ENCODE peak calls at places on chromosomes 16 and 17, in eight cellular contexts. M is upper lobe of left lung, F is K562, Q is HCT116, S is GM12878, T is Panc1, X is GM23338, O is HepG2. N is an unnamed sample.

GRCh38 chr16:70512456-70512855 is 10.9 kb downstream of the COG4 start:
- ATAC-seq in Q (no peak), X (no peak), M (no peak), T (no peak), F (no peak), S (no peak), O (no peak), N (no peak)

GRCh38 chr16:10839271-10839661 is 20.7 kb upstream of the TVP23A start:
- ATAC-seq in O (no peak), S (no peak), M (no peak), Q (no peak), F (no peak), X (peak), T (no peak), N (no peak)

GRCh38 chr17:38509772-38510423 is 81.6 kb downstream of the ARHGAP23 start:
- ATAC-seq in O (peak), Q (peak), X (peak), T (peak), M (no peak), F (peak), S (peak), N (peak)

GRCh38 chr16:3012828-3013420 is at the start of gene CLDN9:
- ATAC-seq in S (peak), X (peak), F (peak), M (peak), T (peak), O (peak), Q (peak), N (no peak)

GRCh38 chr17:561118-561517 is 153.5 kb downstream of the VPS53 start:
- ATAC-seq in X (no peak), Q (no peak), O (no peak), F (no peak), S (no peak), T (no peak), M (peak), N (no peak)

GRCh38 chr16:70692130-70692470 is 6.2 kb upstream of the MTSS2 start:
- ATAC-seq in X (no peak), S (no peak), F (no peak), M (no peak), O (no peak), Q (no peak), T (no peak), N (no peak)

GRCh38 chr17:28992202-28992601 is 13.6 kb downstream of the SEZ6 start:
- ATAC-seq in X (no peak), Q (no peak), F (no peak), M (no peak), T (peak), O (no peak), S (no peak), N (no peak)

GRCh38 chr17:50352072-50352692 is 6.3 kb downstream of the XYLT2 start:
- ATAC-seq in X (no peak), Q (no peak), F (no peak), S (no peak), T (peak), O (peak), M (no peak), N (no peak)

GRCh38 chr17:40462343-40463121 is 19.3 kb downstream of the IGFBP4 start:
- ATAC-seq in O (no peak), M (no peak), F (no peak), Q (no peak), S (no peak), X (peak), T (no peak), N (no peak)

GRCh38 chr17:9763643-9764042 is 27.7 kb downstream of the DHRS7C start:
- ATAC-seq in O (no peak), F (no peak), Q (no peak), M (no peak), S (no peak), T (no peak), X (no peak), N (peak)

GRCh38 chr17:66897141-66897540 is 62.2 kb downstream of the CACNG5 start:
- ATAC-seq in X (no peak), T (no peak), S (no peak), F (no peak), M (no peak), Q (no peak), O (no peak), N (no peak)

GRCh38 chr17:82443465-82444283 is 6.9 kb downstream of the CYBC1 start:
- ATAC-seq in O (no peak), S (peak), M (no peak), Q (no peak), X (no peak), T (peak), F (no peak), N (no peak)

GRCh38 chr16:46843898-46844642 is 13.1 kb upstream of the C16orf87 start:
- ATAC-seq in X (no peak), S (no peak), T (no peak), O (no peak), F (no peak), M (peak), Q (no peak), N (peak)

GRCh38 chr17:68777243-68777855 is 176.2 kb upstream of the FAM20A start:
- ATAC-seq in S (peak), T (no peak), X (peak), M (no peak), O (peak), Q (peak), F (peak), N (peak)

GRCh38 chr17:36468903-36469635 is 17.4 kb upstream of the ZNHIT3 start:
- ATAC-seq in X (no peak), T (no peak), M (no peak), F (no peak), O (no peak), S (no peak), Q (no peak), N (no peak)

GRCh38 chr16:68382296-68382718 is 66.0 kb downstream of the SMPD3 start:
- ATAC-seq in M (no peak), T (peak), Q (peak), F (peak), X (peak), S (peak), O (peak), N (no peak)

GRCh38 chr16:89067677-89068076 is 26.0 kb upstream of the ACSF3 start:
- ATAC-seq in S (peak), T (no peak), X (no peak), M (no peak), Q (no peak), F (no peak), O (no peak), N (no peak)

GRCh38 chr17:31508310-31509094 is 117.0 kb downstream of the RAB11FIP4 start:
- ATAC-seq in Q (peak), S (peak), F (peak), O (peak), M (peak), X (peak), T (peak), N (no peak)

DNA sequence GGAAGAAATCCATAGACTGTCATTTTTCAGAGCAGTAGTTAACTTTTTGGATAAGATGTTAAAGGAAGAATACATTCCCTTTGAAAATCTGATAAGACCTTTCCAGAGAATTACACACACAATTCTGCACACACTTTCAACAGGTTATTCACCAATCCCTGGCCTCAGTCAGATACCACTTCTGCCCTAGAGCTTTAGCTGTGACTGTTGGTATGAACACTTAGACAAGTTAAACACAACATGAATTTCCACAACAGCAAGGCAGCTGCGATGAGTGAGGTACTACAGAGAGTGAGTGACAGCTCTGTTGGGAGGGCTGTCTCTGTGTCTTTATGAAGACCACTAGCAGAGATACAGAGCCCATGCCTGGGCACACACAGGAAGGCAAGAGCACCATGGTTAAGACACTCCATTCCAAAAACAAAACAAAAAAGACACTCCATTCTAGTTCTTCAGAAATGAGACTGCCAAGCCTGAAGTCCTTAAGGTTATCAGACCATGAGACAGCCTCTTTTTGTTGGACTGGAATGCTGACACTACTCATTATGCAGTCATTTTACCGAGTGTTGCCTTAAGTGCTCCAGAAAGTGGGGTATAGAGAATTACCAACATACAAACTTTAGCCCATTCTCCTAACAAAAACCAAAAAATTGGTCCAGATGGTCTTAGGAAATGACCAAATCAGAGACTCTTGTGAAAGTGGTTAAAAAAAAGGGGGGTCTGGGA is 42.4 kb downstream of the TOM1L2 start:
- ATAC-seq in T (no peak), S (no peak), O (no peak), Q (no peak), M (peak), X (no peak), F (peak), N (no peak)
- H3K4me3 ChIP-seq in T (no peak), S (no peak), O (no peak), Q (no peak), M (no peak), X (no peak), F (no peak), N (no peak)

GRCh38 chr16:57244767-57245471 is at the start of gene ARL2BP:
- ATAC-seq in T (peak), F (peak), O (peak), S (peak), X (peak), Q (peak), M (peak), N (peak)
- TF ChIP-seq POLR2AphosphoS5 in T (peak), F (peak), O (peak), S (peak), X (peak), Q (peak), M (peak), N (peak)

DNA sequence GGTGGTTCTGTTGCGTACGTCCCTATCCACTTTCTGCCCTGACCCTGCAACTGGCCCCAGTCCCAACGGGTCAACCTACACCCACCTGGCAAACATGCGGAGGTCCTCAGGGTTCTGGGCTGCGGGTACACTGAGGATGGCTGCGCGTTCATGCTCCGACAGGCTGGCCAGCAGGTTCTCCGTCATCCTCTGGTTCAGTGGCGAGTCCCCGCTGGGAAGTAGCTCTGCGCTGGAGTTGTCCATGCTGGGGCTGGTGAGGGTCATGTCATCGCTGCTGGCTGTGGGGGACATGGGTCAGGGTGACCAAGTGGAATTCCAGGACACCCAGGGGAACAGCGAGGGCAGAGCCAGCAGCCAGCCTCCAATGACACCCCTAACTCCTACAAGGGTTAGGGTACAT is 10.6 kb downstream of the MPG start:
- ATAC-seq in S (no peak), M (no peak), T (no peak), O (no peak), Q (no peak), X (no peak), F (no peak), N (no peak)
- TF ChIP-seq CTCF in S (no peak), M (no peak), T (no peak), O (no peak), Q (no peak), X (no peak), F (no peak), N (no peak)

GRCh38 chr16:30535777-30536190 is 1.1 kb upstream of the ZNF747 start:
- ATAC-seq in T (peak), F (peak), Q (peak), X (peak), O (peak), S (peak), M (peak), N (peak)
- H3K4me3 ChIP-seq in T (peak), F (peak), Q (peak), X (peak), O (peak), S (peak), M (peak), N (peak)

DNA sequence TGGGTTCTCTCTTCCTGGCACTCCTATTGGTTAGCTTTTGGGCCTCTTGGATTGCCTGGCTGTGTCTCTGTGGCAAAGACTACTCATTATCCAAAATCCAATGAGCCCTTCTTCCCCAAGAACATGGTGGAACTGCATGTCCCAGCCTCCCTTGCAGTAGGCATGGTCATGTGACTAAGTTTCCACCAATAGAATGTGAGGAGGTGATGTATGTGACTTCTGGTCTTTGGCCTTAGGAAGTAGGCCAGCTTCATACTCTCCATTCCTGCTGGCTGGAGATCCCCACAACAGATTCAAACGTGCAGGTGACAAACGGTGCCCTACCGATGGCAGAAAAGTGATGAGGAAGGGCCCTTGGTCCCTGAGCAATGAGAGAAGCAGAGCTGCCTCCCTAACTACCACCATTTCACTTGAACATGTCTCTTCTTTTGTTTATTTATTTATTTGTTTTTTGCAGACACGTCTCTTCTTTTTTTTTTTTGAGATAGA is 17.3 kb upstream of the SPN start:
- ATAC-seq in M (peak), Q (peak), T (peak), X (peak), F (peak), O (peak), S (peak), N (no peak)
- TF ChIP-seq POLR2AphosphoS5 in M (no peak), Q (no peak), T (no peak), X (no peak), F (no peak), O (peak), S (no peak), N (no peak)

DNA sequence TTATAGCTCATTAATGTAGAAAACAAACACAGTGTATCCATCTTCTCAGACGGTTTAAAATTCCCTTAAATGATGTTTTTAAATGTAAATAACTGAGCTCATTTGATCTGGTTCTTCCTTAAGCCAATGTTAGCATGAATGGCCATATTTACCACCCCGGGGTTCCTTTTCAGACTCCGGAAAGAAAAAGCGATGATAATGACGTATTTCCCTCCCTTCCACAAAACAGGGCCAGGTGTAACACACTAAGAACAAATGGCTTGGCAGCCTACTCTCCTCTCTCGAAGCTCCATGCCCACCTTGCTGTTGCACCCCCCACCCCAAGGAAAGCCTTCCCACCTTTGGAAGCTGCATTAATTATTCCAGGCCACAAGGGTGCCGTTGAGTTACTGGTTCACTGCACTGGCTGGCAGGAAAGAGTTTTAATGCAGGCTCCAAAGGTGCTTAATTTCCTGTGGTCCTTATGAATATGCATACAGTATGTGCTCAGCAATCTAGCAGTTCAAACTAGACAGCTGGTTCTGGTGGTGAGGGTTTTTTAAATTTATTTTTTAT is 378.9 kb downstream of the WWOX start:
- ATAC-seq in S (peak), F (peak), T (no peak), M (no peak), O (no peak), Q (no peak), X (peak), N (no peak)
- TF ChIP-seq CTCF in S (peak), F (peak), T (no peak), M (peak), O (no peak), Q (peak), X (peak), N (peak)

GRCh38 chr16:83162791-83163190 is 536.0 kb downstream of the CDH13 start:
- ATAC-seq in O (no peak), T (no peak), Q (no peak), S (no peak), X (no peak), F (no peak), M (no peak), N (no peak)
- H3K4me3 ChIP-seq in O (no peak), T (no peak), Q (no peak), S (no peak), X (no peak), F (no peak), M (no peak), N (no peak)

DNA sequence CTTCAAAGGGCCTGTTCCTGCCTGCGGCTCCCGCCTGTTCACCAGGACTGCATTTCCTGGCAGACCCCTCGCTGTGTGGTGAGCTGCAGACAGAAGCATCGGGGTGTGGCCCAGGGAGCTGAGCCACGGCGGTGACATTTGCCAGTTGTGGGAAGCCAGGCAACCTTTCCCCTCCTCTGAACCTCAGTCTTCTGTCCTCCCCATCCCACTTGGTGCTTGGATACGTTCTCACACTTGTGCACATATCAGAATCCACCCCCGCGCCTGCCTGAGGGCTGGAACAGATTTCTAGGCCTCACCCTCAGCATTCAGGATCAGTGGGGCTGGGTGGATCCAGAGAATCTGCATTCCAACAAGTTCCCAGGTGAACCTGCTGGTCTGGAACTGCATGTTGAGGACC is 63.5 kb downstream of the CRISPLD2 start:
- ATAC-seq in T (no peak), Q (no peak), O (no peak), S (no peak), M (no peak), X (peak), F (no peak), N (no peak)
- TF ChIP-seq POLR2AphosphoS5 in T (no peak), Q (no peak), O (no peak), S (no peak), M (no peak), X (no peak), F (no peak), N (no peak)

DNA sequence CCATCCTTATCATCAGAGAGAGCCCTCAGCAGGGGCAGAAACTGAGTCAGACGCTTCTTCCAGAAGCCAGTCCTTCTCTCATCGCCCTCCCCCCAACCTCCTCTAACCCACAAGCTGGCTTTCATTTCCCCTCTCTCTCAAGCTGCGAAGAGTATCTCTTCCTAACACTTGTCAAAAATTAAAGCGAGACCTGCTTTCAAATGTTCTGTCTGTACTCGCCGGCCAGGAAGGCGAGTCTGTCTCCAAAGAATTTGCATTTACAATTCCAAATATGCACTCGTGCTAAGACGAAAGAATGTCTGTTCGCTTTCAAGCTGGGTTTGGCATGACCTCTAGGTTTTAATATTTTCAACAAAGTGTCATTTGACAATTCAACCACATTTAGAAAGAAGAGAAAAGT is 140.4 kb downstream of the RGS9 start:
- ATAC-seq in T (no peak), S (peak), O (no peak), M (no peak), X (no peak), Q (no peak), F (no peak), N (peak)
- TF ChIP-seq CTCF in T (no peak), S (no peak), O (no peak), M (no peak), X (no peak), Q (no peak), F (no peak), N (no peak)

GRCh38 chr17:48031966-48032365 is 5.6 kb downstream of the COPZ2 start:
- ATAC-seq in M (no peak), O (no peak), Q (no peak), F (no peak), S (no peak), X (no peak), T (no peak), N (no peak)
- H3K4me3 ChIP-seq in M (no peak), O (no peak), Q (no peak), F (no peak), S (no peak), X (no peak), T (no peak), N (no peak)